ENCODE peak calls at places on chromosome 2, in four cellular contexts. Q, W, U and I are unnamed samples.

GRCh38 chr2:27249891-27250651 is 12.8 kb downstream of the SLC30A3 start:
- DNase-seq in Q (peak), W (peak), U (peak), I (peak)

GRCh38 chr2:85994421-85994777 is 105.6 kb upstream of the ST3GAL5 start:
- DNase-seq in Q (no peak), W (no peak), U (no peak), I (no peak)

GRCh38 chr2:175187378-175187777 is 5.9 kb upstream of the ATP5MC3 start:
- DNase-seq in Q (peak), W (peak), U (no peak), I (peak)

GRCh38 chr2:144501118-144501517 is 18.8 kb downstream of the ZEB2 start:
- DNase-seq in Q (peak), W (no peak), U (no peak), I (peak)

GRCh38 chr2:205580591-205580990 is 101.7 kb upstream of the NRP2 start:
- DNase-seq in Q (peak), W (no peak), U (no peak), I (no peak)

GRCh38 chr2:208354964-208355381 is 51.6 kb upstream of the PTH2R start:
- DNase-seq in Q (no peak), W (no peak), U (no peak), I (no peak)

GRCh38 chr2:165698621-165698946 is 95.5 kb downstream of the GALNT3 start:
- DNase-seq in Q (peak), W (peak), U (peak), I (peak)

GRCh38 chr2:149744845-149745244 is 157.3 kb upstream of the MMADHC start:
- DNase-seq in Q (peak), W (no peak), U (no peak), I (peak)

GRCh38 chr2:21052044-21052443 is 8.2 kb upstream of the APOB start:
- DNase-seq in Q (no peak), W (no peak), U (no peak), I (no peak)

GRCh38 chr2:32849456-32850194 is 97.1 kb upstream of the LTBP1 start:
- DNase-seq in Q (no peak), W (no peak), U (no peak), I (no peak)

GRCh38 chr2:39696838-39697237 is 31.1 kb downstream of the TMEM178A start:
- DNase-seq in Q (peak), W (no peak), U (no peak), I (peak)

GRCh38 chr2:169222665-169223064 is 139.7 kb downstream of the LRP2 start:
- DNase-seq in Q (no peak), W (no peak), U (no peak), I (peak)

GRCh38 chr2:88874063-88874657 is 182.7 kb downstream of the RPIA start:
- DNase-seq in Q (peak), W (no peak), U (peak), I (peak)

GRCh38 chr2:19198376-19198775 is 160.0 kb downstream of the OSR1 start:
- DNase-seq in Q (no peak), W (no peak), U (no peak), I (no peak)

GRCh38 chr2:128410758-128411215 is 92.1 kb upstream of the HS6ST1 start:
- DNase-seq in Q (no peak), W (peak), U (no peak), I (no peak)

GRCh38 chr2:137708311-137708710 is 256.0 kb upstream of the HNMT start:
- DNase-seq in Q (no peak), W (no peak), U (no peak), I (no peak)

GRCh38 chr2:10228611-10229365 is 73.9 kb upstream of the HPCAL1 start:
- DNase-seq in Q (no peak), W (no peak), U (peak), I (no peak)

GRCh38 chr2:233409286-233409991 is 55.1 kb downstream of the DGKD start:
- DNase-seq in Q (no peak), W (no peak), U (no peak), I (no peak)

GRCh38 chr2:226985227-226985946 is 149.5 kb downstream of the RHBDD1 start:
- DNase-seq in Q (peak), W (no peak), U (peak), I (peak)

GRCh38 chr2:126750506-126750905 is 94.5 kb downstream of the GYPC start:
- DNase-seq in Q (no peak), W (no peak), U (no peak), I (no peak)

GRCh38 chr2:96136123-96136720 is 2.1 kb downstream of the ASTL start:
- DNase-seq in Q (no peak), W (no peak), U (no peak), I (no peak)

GRCh38 chr2:222613715-222614331 is 42.1 kb downstream of the FARSB start:
- DNase-seq in Q (peak), W (peak), U (peak), I (peak)

GRCh38 chr2:182761903-182762302 is 45.8 kb downstream of the DNAJC10 start:
- DNase-seq in Q (peak), W (no peak), U (peak), I (no peak)

GRCh38 chr2:236806133-236806532 is 236.5 kb downstream of the ACKR3 start:
- DNase-seq in Q (no peak), W (no peak), U (no peak), I (no peak)

GRCh38 chr2:224210495-224211472 is 171.7 kb upstream of the SERPINE2 start:
- DNase-seq in Q (peak), W (no peak), U (no peak), I (no peak)

GRCh38 chr2:160315337-160315736 is 115.3 kb upstream of the ITGB6 start:
- DNase-seq in Q (peak), W (no peak), U (no peak), I (no peak)

GRCh38 chr2:219038600-219038999 is 2.7 kb downstream of the CFAP65 start:
- DNase-seq in Q (no peak), W (no peak), U (no peak), I (no peak)

GRCh38 chr2:182541268-182541667 is 114.4 kb upstream of the PDE1A start:
- DNase-seq in Q (no peak), W (no peak), U (no peak), I (no peak)

GRCh38 chr2:174615951-174616436 is 18.4 kb upstream of the WIPF1 start:
- DNase-seq in Q (peak), W (no peak), U (no peak), I (peak)

GRCh38 chr2:134843968-134844367 is 5.6 kb downstream of the ACMSD start:
- DNase-seq in Q (no peak), W (no peak), U (no peak), I (peak)

GRCh38 chr2:96923810-96924774 is 54.2 kb upstream of the SEMA4C start:
- DNase-seq in Q (no peak), W (no peak), U (no peak), I (no peak)

GRCh38 chr2:230870544-230871360 is 6.0 kb downstream of the ITM2C start:
- DNase-seq in Q (no peak), W (no peak), U (peak), I (no peak)

GRCh38 chr2:84526562-84526961 is 10.3 kb downstream of the DNAH6 start:
- DNase-seq in Q (peak), W (no peak), U (no peak), I (no peak)

GRCh38 chr2:153068067-153068466 is 349.6 kb downstream of the ARL6IP6 start:
- DNase-seq in Q (no peak), W (no peak), U (peak), I (no peak)

GRCh38 chr2:175834472-175834871 is 167.6 kb downstream of the LNPK start:
- DNase-seq in Q (no peak), W (no peak), U (peak), I (no peak)

GRCh38 chr2:204452464-204453023 is 92.7 kb upstream of the PARD3B start:
- DNase-seq in Q (peak), W (peak), U (peak), I (peak)

GRCh38 chr2:157843935-157844334 is 32.2 kb downstream of the ACVR1 start:
- DNase-seq in Q (no peak), W (no peak), U (no peak), I (no peak)

DNA sequence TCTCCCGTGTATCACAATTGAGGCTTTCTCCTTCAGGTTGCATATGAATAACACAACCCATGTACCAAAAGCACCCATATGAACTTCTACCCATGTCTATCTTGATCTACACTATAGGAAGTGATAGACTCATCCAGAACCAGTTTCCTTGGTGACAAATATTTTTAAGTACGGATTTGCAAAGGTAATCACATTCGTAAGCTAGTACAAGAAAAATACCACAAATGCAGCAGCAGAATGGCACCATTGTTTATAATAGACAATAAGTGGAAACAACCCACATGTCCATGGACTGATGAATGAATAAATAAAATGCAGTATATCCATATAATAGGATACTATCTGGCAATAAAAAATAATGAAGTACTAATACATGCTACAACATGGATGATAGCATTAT is 3.2 kb upstream of the CCDC88A start:
- DNase-seq in Q (no peak), W (no peak), U (no peak), I (no peak)
- H2AFZ ChIP-seq in Q (peak), W (no peak), U (no peak), I (no peak)

GRCh38 chr2:190090148-190090547 is 27.6 kb upstream of the MSTN start:
- DNase-seq in Q (no peak), W (no peak), U (no peak), I (no peak)

GRCh38 chr2:190098851-190099250 is 36.3 kb upstream of the MSTN start:
- DNase-seq in Q (no peak), W (no peak), U (no peak), I (no peak)

GRCh38 chr2:190097115-190097514 is 34.6 kb upstream of the MSTN start:
- DNase-seq in Q (no peak), W (no peak), U (no peak), I (no peak)

GRCh38 chr2:190093793-190094192 is 31.3 kb upstream of the MSTN start:
- DNase-seq in Q (peak), W (no peak), U (no peak), I (no peak)

GRCh38 chr2:190094471-190094870 is 31.9 kb upstream of the MSTN start:
- DNase-seq in Q (peak), W (no peak), U (no peak), I (no peak)
- H2AFZ ChIP-seq in Q (peak), W (no peak), U (peak), I (no peak)

GRCh38 chr2:100234141-100234540 is 88.2 kb downstream of the LONRF2 start:
- DNase-seq in Q (peak), W (no peak), U (no peak), I (no peak)
- H2AFZ ChIP-seq in Q (no peak), W (no peak), U (no peak), I (no peak)

DNA sequence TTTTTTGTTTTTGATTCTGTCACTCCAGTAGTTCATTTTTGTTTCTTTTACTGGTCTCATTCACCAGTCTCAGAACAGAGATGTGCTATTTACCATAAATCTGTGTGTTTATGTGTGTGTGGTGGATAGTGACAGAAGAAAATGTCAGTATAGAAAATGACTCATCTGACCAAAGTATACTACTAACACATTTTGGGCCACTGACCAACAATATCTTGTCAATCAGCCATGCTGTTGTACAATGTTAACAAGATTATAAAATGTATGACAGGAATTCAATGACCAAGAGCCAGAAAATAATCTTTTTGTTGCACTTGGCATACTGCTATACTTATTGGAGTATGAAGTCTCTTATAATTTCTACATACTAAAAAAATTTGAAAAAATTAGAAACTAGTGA is 1081.4 kb upstream of the NRXN1 start:
- DNase-seq in Q (no peak), W (no peak), U (no peak), I (peak)
- H2AFZ ChIP-seq in Q (no peak), W (no peak), U (no peak), I (no peak)

DNA sequence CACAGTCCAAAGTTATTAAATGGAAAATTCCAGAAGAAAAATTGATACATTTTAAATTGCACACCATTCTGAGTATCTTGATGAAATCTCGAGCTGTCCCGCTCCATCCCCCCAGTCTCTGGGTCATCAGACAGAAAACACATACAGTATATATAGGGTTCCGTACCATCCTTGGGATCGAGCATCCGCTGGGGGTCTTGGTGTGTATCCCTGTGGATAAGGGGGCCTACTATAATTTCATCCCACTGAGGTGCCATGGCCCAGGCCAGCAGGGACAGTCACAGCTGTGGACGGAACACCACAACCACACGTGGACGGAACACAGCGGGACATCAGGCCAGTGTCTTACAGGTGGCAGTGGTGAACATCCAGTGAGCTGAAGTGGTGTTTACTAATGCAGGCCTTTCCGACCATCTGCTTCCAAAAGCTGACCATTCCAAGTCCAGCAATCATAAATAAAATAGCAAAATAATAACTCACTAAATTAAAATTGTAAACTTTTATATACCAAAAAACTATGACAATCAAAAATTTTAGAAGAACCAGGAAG is 14.0 kb downstream of the TWIST2 start:
- DNase-seq in Q (peak), W (no peak), U (no peak), I (no peak)
- H2AFZ ChIP-seq in Q (no peak), W (no peak), U (no peak), I (no peak)

DNA sequence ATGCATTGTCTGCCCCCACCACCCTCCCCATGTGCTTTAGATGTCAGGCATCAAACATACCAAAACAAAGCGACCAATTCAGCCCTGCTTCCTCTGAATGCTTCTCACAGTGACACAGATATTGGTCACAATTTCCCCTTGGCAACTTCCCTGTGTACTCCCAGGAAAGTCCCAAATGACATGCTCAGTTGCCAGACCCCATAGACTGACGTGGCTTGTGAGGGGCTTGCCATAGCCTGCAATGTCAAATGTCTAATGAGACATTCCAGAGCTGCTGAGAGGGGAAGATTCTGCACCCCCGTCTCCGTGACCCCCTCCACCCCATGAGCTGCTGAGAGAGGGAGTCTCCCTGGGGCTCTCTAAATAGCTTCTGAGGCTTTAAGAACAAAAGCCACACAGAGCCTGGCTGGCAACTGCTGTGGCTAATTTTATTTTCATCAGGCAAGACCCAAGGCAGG is 47.3 kb downstream of the RFTN2 start:
- DNase-seq in Q (peak), W (no peak), U (peak), I (peak)
- H2AFZ ChIP-seq in Q (peak), W (no peak), U (peak), I (no peak)

GRCh38 chr2:61658841-61659780 is 121.0 kb upstream of the XPO1 start:
- DNase-seq in Q (peak), W (no peak), U (peak), I (peak)
- H2AFZ ChIP-seq in Q (no peak), W (no peak), U (peak), I (peak)